ENCODE peak calls at places on chromosomes 11 and 22, in five cellular contexts. N is K562, X is adrenal gland, D is IMR-90, F is HCT116. J is an unnamed sample.

GRCh38 chr11:26828291-26828690 is 106.4 kb upstream of the SLC5A12 start:
- DNase-seq in N (no peak), X (no peak), D (no peak), F (no peak), J (no peak)

GRCh38 chr11:132563050-132563449 is 969.3 kb downstream of the OPCML start:
- DNase-seq in N (no peak), X (no peak), D (no peak), F (no peak), J (no peak)

GRCh38 chr11:66438504-66439466 is at the start of gene MRPL11:
- DNase-seq in N (peak), X (peak), D (peak), F (peak), J (peak)

GRCh38 chr11:13105237-13105844 is 96.2 kb downstream of the RASSF10 start:
- DNase-seq in N (peak), X (no peak), D (no peak), F (no peak), J (no peak)

GRCh38 chr22:33922268-33922667 is 2.0 kb upstream of the LARGE1 start:
- DNase-seq in N (no peak), X (peak), D (peak), F (no peak), J (no peak)

GRCh38 chr11:71582309-71582895 is at the start of gene KRTAP5-11:
- DNase-seq in N (no peak), X (no peak), D (no peak), F (no peak), J (no peak)

GRCh38 chr11:62456630-62457029 is 37.8 kb downstream of the SCGB1A1 start:
- DNase-seq in N (no peak), X (no peak), D (no peak), F (no peak), J (no peak)

GRCh38 chr11:112127056-112127455 is 36.8 kb downstream of the IL18 start:
- DNase-seq in N (no peak), X (no peak), D (no peak), F (no peak), J (no peak)

GRCh38 chr11:60900673-60901404 is 5.5 kb downstream of the PRPF19 start:
- DNase-seq in N (no peak), X (no peak), D (no peak), F (no peak), J (no peak)

GRCh38 chr11:111081021-111081511 is 164.5 kb upstream of the POU2AF2 start:
- DNase-seq in N (no peak), X (no peak), D (peak), F (no peak), J (no peak)

GRCh38 chr11:100353083-100353482 is 334.0 kb upstream of the ARHGAP42 start:
- DNase-seq in N (no peak), X (no peak), D (no peak), F (no peak), J (no peak)

GRCh38 chr11:47186937-47187681 is 875 bp upstream of the PACSIN3 start:
- DNase-seq in N (peak), X (peak), D (peak), F (no peak), J (peak)

GRCh38 chr11:125348141-125348651 is 147.9 kb downstream of the FEZ1 start:
- DNase-seq in N (no peak), X (no peak), D (no peak), F (no peak), J (no peak)

GRCh38 chr11:88656960-88657738 is 319.6 kb upstream of the CTSC start:
- DNase-seq in N (no peak), X (no peak), D (no peak), F (no peak), J (no peak)

GRCh38 chr11:118152552-118153471 is at the start of gene SCN4B:
- DNase-seq in N (peak), X (peak), D (peak), F (no peak), J (peak)

GRCh38 chr22:27100323-27100722 is 442.9 kb downstream of the MIAT start:
- DNase-seq in N (no peak), X (no peak), D (no peak), F (no peak), J (no peak)

GRCh38 chr11:91248199-91248807 is 976.3 kb upstream of the FAT3 start:
- DNase-seq in N (peak), X (peak), D (peak), F (peak), J (no peak)

GRCh38 chr11:111469200-111469599 is 43.0 kb downstream of the BTG4 start:
- DNase-seq in N (no peak), X (no peak), D (peak), F (no peak), J (peak)

GRCh38 chr11:16814410-16815046 is 76.1 kb downstream of the C11orf58 start:
- DNase-seq in N (no peak), X (no peak), D (no peak), F (no peak), J (no peak)

GRCh38 chr11:79437274-79437980 is 3.4 kb downstream of the TENM4 start:
- DNase-seq in N (no peak), X (peak), D (peak), F (no peak), J (no peak)

GRCh38 chr22:49769691-49770315 is 57.9 kb downstream of the BRD1 start:
- DNase-seq in N (no peak), X (no peak), D (no peak), F (no peak), J (no peak)

GRCh38 chr11:90639687-90640086 is 416.8 kb upstream of the CHORDC1 start:
- DNase-seq in N (no peak), X (no peak), D (no peak), F (no peak), J (no peak)

GRCh38 chr11:35911013-35911412 is 32.8 kb upstream of the LDLRAD3 start:
- DNase-seq in N (no peak), X (no peak), D (no peak), F (no peak), J (no peak)

GRCh38 chr11:131476266-131476665 is 105.9 kb downstream of the NTM start:
- DNase-seq in N (no peak), X (no peak), D (no peak), F (no peak), J (no peak)

GRCh38 chr22:23833017-23833795 is 5.6 kb downstream of the DERL3 start:
- DNase-seq in N (no peak), X (no peak), D (no peak), F (no peak), J (no peak)

GRCh38 chr11:76810151-76810853 is 27.1 kb downstream of the TSKU start:
- DNase-seq in N (no peak), X (peak), D (no peak), F (peak), J (peak)

GRCh38 chr11:699116-699508 is 3.5 kb downstream of the TMEM80 start:
- DNase-seq in N (no peak), X (no peak), D (no peak), F (no peak), J (no peak)

GRCh38 chr11:113091578-113091844 is 130.3 kb downstream of the NCAM1 start:
- DNase-seq in N (no peak), X (no peak), D (no peak), F (no peak), J (no peak)

GRCh38 chr22:32411388-32411787 is 659 bp downstream of the RTCB start:
- DNase-seq in N (peak), X (no peak), D (peak), F (no peak), J (peak)

GRCh38 chr11:119092880-119093665 is 8.4 kb downstream of the HMBS start:
- DNase-seq in N (peak), X (no peak), D (peak), F (no peak), J (peak)

GRCh38 chr11:66333896-66334604 is 2.2 kb downstream of the RIN1 start:
- DNase-seq in N (no peak), X (no peak), D (no peak), F (no peak), J (no peak)

GRCh38 chr11:46222485-46223251 is 54.8 kb upstream of the CREB3L1 start:
- DNase-seq in N (peak), X (no peak), D (peak), F (no peak), J (no peak)

GRCh38 chr11:5277807-5278206 is 8.1 kb upstream of the HBE1 start:
- DNase-seq in N (no peak), X (no peak), D (no peak), F (no peak), J (no peak)

GRCh38 chr22:30212996-30213441 is 33.5 kb downstream of the LIF start:
- DNase-seq in N (no peak), X (peak), D (no peak), F (no peak), J (peak)

GRCh38 chr11:44906641-44907040 is 44.0 kb downstream of the TP53I11 start:
- DNase-seq in N (peak), X (no peak), D (no peak), F (no peak), J (no peak)

GRCh38 chr11:100805509-100806199 is 118.6 kb downstream of the ARHGAP42 start:
- DNase-seq in N (no peak), X (peak), D (peak), F (no peak), J (peak)

GRCh38 chr11:128448487-128448886 is 138.9 kb downstream of the ETS1 start:
- DNase-seq in N (no peak), X (no peak), D (peak), F (peak), J (no peak)

GRCh38 chr11:120858740-120859139 is 165.2 kb upstream of the TBCEL start:
- DNase-seq in N (no peak), X (no peak), D (peak), F (no peak), J (peak)

GRCh38 chr11:10932976-10933375 is 75.1 kb upstream of the ZBED5 start:
- DNase-seq in N (no peak), X (no peak), D (no peak), F (no peak), J (no peak)
- H3K4me3 ChIP-seq in N (no peak), X (no peak), D (no peak), F (no peak), J (no peak)

DNA sequence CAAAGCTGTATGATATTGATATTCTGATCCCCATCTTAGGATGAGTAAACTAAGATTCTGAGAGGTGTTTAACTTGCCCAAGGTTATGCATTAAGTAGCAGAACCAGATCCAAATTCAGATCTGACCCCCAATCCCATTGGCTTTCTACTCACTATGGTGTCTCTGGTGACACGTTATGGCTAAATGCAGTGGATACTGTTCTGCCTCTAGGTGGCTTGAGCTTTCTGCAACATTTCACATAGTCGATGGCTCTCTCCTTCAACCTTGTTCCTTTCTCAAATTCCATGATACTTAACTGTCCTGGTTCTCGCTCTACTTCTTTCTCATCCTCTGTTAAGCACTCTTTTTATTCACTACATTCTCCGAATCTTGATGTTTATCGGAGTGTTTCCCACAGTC is 9.4 kb downstream of the C11orf97 start:
- DNase-seq in N (no peak), X (no peak), D (no peak), F (no peak), J (peak)
- TF ChIP-seq CTCF in N (peak), X (peak), D (peak), F (peak), J (peak)

GRCh38 chr22:44025171-44026065 is 1.3 kb downstream of the PARVB start:
- DNase-seq in N (peak), X (no peak), D (no peak), F (no peak), J (no peak)

GRCh38 chr22:44026066-44026629 is 2.0 kb downstream of the PARVB start:
- DNase-seq in N (no peak), X (no peak), D (no peak), F (no peak), J (peak)

GRCh38 chr22:44028091-44028490 is 4.0 kb downstream of the PARVB start:
- DNase-seq in N (no peak), X (no peak), D (no peak), F (no peak), J (no peak)

GRCh38 chr22:44029069-44029468 is 5.0 kb downstream of the PARVB start:
- DNase-seq in N (no peak), X (no peak), D (no peak), F (no peak), J (no peak)

DNA sequence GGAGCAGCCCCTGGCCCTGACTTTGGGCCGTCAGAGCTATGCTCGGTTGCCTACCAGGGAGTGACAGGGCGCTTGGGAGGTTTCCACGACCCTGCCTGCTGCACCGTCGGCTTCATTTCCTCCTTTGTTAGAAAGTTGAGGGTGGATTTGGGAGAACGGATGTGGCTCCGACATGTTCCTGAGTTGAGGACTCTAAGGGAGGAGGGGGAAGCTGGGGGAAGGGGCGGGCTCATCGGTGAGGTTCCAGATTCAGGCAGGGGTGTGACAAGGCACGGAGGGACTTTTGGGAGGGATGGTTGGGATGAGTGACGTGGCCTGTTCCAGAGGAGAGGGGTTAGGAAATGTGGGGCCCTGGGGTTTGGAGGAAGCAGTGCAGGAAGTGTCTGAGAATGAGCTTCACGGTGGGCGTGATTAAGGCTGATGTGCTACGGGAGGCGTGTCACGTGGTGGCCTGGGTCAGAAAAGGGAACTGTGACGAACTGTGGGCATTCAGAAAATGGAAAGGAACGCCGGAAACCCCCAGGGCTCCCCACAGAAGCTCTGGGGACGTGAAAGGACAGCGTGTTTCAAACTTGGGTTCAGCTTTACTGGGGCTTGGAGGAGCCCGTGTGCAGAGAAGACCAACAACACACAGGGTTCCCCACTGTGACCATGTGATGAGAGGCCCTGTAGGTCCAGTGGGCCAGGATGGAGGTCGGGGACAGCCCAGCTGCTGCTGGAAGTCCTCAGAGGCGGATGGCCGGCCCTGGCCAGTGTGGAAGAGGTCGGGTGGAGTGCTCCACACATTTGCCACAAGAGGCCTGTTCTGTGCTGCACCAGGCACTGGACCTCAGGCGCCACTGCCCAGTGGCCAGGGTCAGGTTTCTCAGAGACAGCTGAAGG is 2.8 kb downstream of the PARVB start:
- DNase-seq in N (peak), X (peak), D (peak), F (no peak), J (peak)
- H3K4me3 ChIP-seq in N (peak), X (no peak), D (no peak), F (no peak), J (peak)

GRCh38 chr11:68438658-68439259 is 21.8 kb upstream of the PPP6R3 start:
- DNase-seq in N (no peak), X (no peak), D (no peak), F (no peak), J (no peak)

GRCh38 chr11:68437927-68438657 is 22.5 kb upstream of the PPP6R3 start:
- DNase-seq in N (no peak), X (no peak), D (no peak), F (no peak), J (no peak)

GRCh38 chr11:68436985-68437926 is 23.3 kb upstream of the PPP6R3 start:
- DNase-seq in N (peak), X (peak), D (peak), F (no peak), J (peak)

GRCh38 chr11:68433541-68433940 is 27.0 kb upstream of the PPP6R3 start:
- DNase-seq in N (no peak), X (no peak), D (no peak), F (no peak), J (no peak)

DNA sequence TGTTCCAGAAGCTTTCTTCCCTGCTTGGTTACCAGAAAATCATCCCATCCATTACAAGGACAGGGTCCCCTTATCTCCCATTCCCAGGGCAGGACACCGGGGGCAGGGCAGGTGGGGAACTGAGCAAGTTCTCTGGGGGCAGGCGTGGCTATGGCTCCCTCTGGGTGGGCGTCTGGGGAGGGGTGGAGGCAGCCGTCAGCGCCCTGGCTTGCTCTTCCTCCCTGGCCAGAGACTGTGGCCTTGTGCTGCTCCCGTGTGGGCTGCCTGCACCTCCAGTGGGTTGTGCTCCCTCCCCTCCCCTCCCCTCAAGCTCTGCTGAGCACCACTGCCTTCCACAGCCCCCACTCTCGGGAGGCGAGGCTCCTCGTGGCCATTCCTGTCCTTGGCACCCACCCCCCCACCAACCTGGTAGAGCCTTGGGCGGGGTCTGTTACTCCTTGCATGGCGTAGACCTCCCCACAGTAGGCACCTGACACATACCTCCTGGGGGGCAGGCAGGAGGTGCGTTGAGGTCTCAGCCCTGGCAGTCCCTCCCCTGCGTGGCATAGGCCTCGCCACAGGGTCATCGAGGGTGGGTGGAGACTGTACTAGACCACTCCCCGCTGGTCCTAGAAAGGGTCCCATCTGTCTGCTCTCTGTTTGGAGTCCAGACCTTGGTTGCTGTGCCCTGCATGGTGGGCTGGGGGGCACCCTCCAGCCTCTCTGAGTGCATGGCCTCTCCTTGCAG is 24.2 kb upstream of the PPP6R3 start:
- DNase-seq in N (no peak), X (no peak), D (no peak), F (no peak), J (no peak)
- TF ChIP-seq CTCF in N (no peak), X (no peak), D (no peak), F (no peak), J (no peak)

GRCh38 chr22:22198751-22199150 is 45.8 kb upstream of the VPREB1 start:
- DNase-seq in N (no peak), X (no peak), D (no peak), F (no peak), J (no peak)

GRCh38 chr22:22196018-22196533 is 48.5 kb upstream of the VPREB1 start:
- DNase-seq in N (no peak), X (no peak), D (no peak), F (no peak), J (no peak)

GRCh38 chr22:22195265-22196017 is 49.1 kb upstream of the VPREB1 start:
- DNase-seq in N (peak), X (peak), D (peak), F (peak), J (peak)

GRCh38 chr22:22197993-22198402 is 46.6 kb upstream of the VPREB1 start:
- DNase-seq in N (no peak), X (no peak), D (no peak), F (no peak), J (no peak)

GRCh38 chr22:22196833-22197477 is 47.6 kb upstream of the VPREB1 start:
- DNase-seq in N (no peak), X (no peak), D (no peak), F (no peak), J (no peak)
- H3K4me3 ChIP-seq in N (no peak), X (no peak), D (no peak), F (no peak), J (no peak)

DNA sequence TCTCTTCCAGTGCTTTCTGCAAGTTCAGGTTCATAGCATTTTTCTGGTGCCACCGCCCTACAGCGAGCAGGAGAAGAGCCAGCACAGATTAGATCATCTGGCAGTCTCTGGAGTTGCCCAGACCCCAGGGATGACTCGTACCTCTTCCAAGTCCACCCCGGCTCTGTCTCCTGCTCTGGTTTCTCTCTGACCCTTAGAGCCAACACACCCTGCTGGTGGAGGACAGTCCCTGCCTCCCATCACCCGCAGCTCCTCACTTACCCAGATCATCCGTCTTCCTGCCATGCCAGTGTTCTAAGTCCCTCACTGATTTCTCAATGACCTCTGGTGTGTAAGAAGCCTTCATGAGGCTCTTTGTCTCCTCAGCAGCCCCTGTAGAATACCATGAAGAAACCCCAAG is 28.0 kb downstream of the TST start:
- DNase-seq in N (no peak), X (no peak), D (no peak), F (no peak), J (no peak)
- TF ChIP-seq CTCF in N (no peak), X (no peak), D (no peak), F (peak), J (no peak)